ENCODE peak calls at places on chromosomes 13 and 19, in five cellular contexts. M is Peyer's patch, S is heart right ventricle, B is upper lobe of right lung, P is OCI-LY7. E is an unnamed sample. For H3K36me3, the result is how much of the 10 kb centered on the place peaks cover.

GRCh38 chr13:106083620-106084350 is 451.7 kb downstream of the EFNB2 start:
- DNase-seq in B (no peak), M (peak), S (peak), P (no peak), E (no peak)

GRCh38 chr13:96982672-96983071 is 11.6 kb downstream of the OXGR1 start:
- DNase-seq in M (no peak), P (no peak), B (no peak), S (peak), E (no peak)

GRCh38 chr13:32627793-32628192 is 41.5 kb downstream of the PDS5B start:
- DNase-seq in S (no peak), B (no peak), P (no peak), M (no peak), E (no peak)

GRCh38 chr19:48750771-48751504 is 1.5 kb downstream of the FUT1 start:
- DNase-seq in B (no peak), M (no peak), S (no peak), P (no peak), E (no peak)

GRCh38 chr19:39363909-39364457 is 21.8 kb downstream of the SAMD4B start:
- DNase-seq in P (no peak), M (no peak), S (peak), B (peak), E (no peak)

GRCh38 chr13:40519637-40520036 is 146.8 kb downstream of the FOXO1 start:
- DNase-seq in S (no peak), P (no peak), M (no peak), B (no peak), E (no peak)

GRCh38 chr19:814108-815078 is 7.4 kb downstream of the PLPPR3 start:
- DNase-seq in S (peak), P (no peak), B (peak), M (no peak), E (no peak)

GRCh38 chr13:28173793-28174192 is 35.4 kb downstream of the PAN3 start:
- DNase-seq in P (no peak), S (no peak), B (no peak), M (no peak), E (no peak)

GRCh38 chr19:1252818-1253513 is 4.6 kb downstream of the MIDN start:
- DNase-seq in P (peak), M (peak), S (peak), B (peak), E (peak)

GRCh38 chr19:38024991-38025716 is 118.1 kb downstream of the SIPA1L3 start:
- DNase-seq in P (no peak), S (no peak), M (no peak), B (no peak), E (no peak)

GRCh38 chr19:57708641-57709354 is at the start of gene ZNF154:
- DNase-seq in P (no peak), M (peak), B (peak), S (peak), E (no peak)

GRCh38 chr13:26457212-26457611 is 100.3 kb upstream of the WASF3 start:
- DNase-seq in B (no peak), S (no peak), M (no peak), P (no peak), E (no peak)

GRCh38 chr13:30864352-30865130 is 41.5 kb upstream of the MEDAG start:
- DNase-seq in M (no peak), B (no peak), P (no peak), S (no peak), E (peak)

GRCh38 chr13:90867336-90867683 is 480.2 kb upstream of the MIR17HG start:
- DNase-seq in S (peak), B (peak), M (peak), P (peak), E (peak)

GRCh38 chr19:55635334-55635717 is 5.5 kb upstream of the ZNF580 start:
- DNase-seq in B (peak), S (no peak), M (no peak), P (no peak), E (no peak)

GRCh38 chr13:79936368-79937136 is 404.4 kb downstream of the SPRY2 start:
- DNase-seq in P (no peak), M (no peak), S (peak), B (no peak), E (peak)

GRCh38 chr19:46746281-46746965 is at the start of gene STRN4:
- DNase-seq in S (no peak), P (peak), M (peak), B (peak), E (no peak)

GRCh38 chr13:31982540-31982939 is 49.0 kb upstream of the FRY start:
- DNase-seq in P (no peak), B (peak), S (peak), M (peak), E (peak)

GRCh38 chr13:60645552-60646138 is 248.6 kb downstream of the TDRD3 start:
- DNase-seq in B (no peak), S (no peak), M (no peak), P (no peak), E (no peak)

GRCh38 chr19:3358919-3359849 is 7.2 kb upstream of the NFIC start:
- DNase-seq in B (peak), S (peak), P (peak), M (peak), E (peak)

GRCh38 chr19:53867225-53868090 is at the start of gene MYADM:
- DNase-seq in P (peak), S (peak), M (peak), B (peak), E (peak)
- H3K4me3 ChIP-seq in P (peak), S (peak), M (peak), B (peak), E (peak)

DNA sequence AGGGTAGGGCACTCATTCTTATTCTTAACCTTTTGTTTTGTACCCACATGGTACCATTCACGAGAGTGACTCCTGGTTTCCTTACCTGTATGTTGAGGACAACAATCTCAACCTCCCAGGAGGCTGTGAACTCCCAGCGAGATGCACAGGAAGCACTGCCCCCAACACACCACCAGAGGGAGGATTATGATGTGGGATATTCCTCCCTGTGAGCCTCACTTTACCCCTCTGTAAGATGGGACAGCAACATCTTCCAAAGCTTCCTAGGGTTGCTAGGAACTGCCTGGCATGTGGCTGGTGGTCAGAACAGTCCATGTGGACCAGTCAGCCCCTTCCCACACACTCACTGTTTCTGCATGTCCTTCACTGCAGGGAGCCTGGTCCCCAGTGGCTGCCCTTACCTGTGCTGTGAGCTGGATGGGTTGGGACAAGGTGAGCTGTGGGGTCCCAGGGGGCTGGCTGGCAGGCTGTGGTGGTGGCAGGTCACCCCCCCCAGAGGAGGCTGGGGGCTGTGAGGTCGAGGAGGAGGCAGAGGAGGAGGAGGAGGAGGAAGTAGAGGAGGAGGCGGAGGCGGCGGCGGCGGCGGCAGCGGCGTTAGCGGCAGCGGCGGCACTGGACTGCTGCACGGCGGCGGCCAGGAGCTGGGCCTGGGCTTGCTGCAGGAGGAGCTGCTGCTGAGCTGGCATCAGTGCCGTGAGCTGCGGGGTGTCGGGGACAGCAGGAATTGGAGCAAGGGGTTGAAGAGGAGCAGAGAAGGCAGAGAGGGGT is 15.8 kb downstream of the POU2F2 start:
- DNase-seq in S (no peak), P (no peak), B (no peak), M (no peak), E (no peak)
- TF ChIP-seq CTCF in S (no peak), P (peak), B (no peak), M (no peak), E (no peak)

DNA sequence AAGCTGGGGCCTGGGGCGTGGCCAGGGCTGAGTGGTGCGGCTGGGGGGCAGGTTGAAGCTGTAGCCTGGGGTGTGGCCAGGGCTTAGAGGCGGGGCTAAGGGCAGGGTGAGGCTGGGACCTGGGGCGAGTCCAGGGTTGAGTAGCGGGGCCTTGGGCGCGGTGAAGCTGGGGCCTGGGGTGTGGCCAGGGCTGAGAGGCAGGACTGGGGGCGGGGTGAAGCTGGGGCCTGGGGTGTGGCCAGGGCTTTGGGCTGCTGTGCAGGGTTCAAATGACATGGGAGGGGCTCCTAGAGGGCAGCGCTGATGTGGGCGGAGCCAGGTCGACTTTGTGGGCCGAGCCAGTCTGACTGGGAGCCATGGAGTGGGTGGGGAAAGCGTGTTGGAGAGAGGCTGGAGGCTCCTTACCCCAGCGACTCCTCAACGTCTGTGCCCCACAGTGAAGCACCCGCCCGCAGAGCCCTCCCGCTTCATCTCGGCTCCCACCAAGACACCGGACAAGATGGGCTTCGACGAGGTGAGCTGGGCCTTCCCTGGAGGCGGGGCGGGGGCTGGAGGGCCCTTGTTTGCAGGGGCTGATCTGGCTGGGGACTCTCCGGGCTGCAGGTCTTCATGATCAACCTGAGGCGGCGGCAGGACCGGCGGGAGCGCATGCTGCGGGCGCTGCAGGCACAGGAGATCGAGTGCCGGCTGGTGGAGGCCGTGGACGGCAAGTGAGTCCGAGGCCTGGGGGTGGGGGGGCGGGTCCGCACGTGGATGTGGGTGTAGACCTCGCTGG is 21.5 kb downstream of the COLGALT1 start:
- DNase-seq in M (peak), P (no peak), B (peak), S (no peak), E (no peak)
- H3K36me3 ChIP-seq in M (under half), P (half or more), B (half or more), S (half or more), E (under half)

DNA sequence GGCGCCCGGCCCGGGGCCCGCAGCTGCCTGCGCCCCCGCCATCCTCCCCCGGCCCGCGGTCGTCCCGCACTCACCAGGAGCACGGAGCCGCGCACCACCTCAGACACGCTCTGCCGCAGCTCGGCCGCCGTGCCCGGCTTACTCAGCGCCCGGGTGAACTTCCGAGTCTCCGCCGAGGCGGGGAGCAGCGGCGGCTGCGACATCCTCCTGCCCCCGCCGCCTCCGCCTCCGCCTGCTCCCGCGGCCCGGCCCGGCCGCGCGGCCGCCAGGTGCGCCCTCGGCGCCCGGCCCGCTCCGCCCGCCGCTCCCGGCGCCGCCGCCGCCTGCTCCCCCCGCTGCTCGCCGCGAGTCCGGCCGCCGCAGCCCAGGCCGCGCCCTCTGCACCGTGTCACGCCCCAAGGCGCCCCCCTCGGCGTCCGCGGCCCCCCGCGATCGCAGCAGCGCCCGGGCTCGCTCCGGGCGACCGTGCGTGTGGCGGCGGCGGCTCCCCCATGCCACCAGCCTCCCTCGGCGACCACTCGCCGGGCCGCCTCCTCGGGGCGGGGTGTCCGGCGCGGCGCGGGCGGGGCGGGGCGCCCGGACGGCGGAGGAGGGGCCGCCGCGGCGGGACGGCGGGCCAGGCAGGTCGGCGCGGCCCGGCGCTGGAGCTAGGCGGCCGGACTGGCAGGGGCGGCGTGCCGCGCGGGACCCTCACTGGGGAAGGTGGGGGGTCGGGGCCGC is 108.4 kb upstream of the DOCK9 start:
- DNase-seq in P (peak), S (peak), B (peak), M (peak), E (no peak)
- H3K4me3 ChIP-seq in P (peak), S (peak), B (peak), M (peak), E (peak)

GRCh38 chr13:66689037-66689619 is 541.0 kb downstream of the PCDH9 start:
- DNase-seq in B (no peak), S (no peak), P (peak), M (no peak), E (no peak)
- TF ChIP-seq CTCF in B (no peak), S (no peak), P (peak), M (no peak), E (no peak)

GRCh38 chr19:16575282-16575681 is 3.1 kb upstream of the SLC35E1 start:
- DNase-seq in S (no peak), P (no peak), B (no peak), M (no peak), E (no peak)

GRCh38 chr19:16575861-16576689 is 3.9 kb upstream of the SLC35E1 start:
- DNase-seq in M (no peak), S (no peak), P (no peak), B (no peak), E (no peak)

GRCh38 chr19:16579381-16579780 is 7.2 kb upstream of the SLC35E1 start:
- DNase-seq in B (no peak), P (no peak), M (no peak), S (no peak), E (no peak)

GRCh38 chr19:16576690-16577530 is 4.7 kb upstream of the SLC35E1 start:
- DNase-seq in M (no peak), B (no peak), S (no peak), P (no peak), E (no peak)

GRCh38 chr19:16577531-16578052 is 5.4 kb upstream of the SLC35E1 start:
- DNase-seq in B (no peak), P (no peak), M (no peak), S (no peak), E (no peak)
- H3K36me3 ChIP-seq in B (under half), P (half or more), M (under half), S (half or more), E (under half)

DNA sequence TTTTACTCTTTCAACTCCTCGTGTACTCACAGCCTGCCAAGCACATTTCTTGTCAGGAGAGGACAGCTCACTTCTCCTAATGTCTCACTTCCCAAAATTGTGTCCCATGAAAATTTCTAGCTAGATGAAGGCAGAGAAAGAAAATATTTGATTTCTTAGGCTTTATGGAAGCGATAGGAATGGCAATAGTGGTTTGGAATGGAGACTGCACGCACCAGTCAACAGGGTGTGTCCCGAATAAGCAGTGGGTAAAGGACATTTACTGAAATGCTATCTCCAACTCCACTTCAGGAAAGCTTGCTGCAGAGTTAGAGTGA is 321 bp upstream of the ZNF222 start:
- DNase-seq in P (no peak), M (no peak), S (no peak), B (no peak), E (no peak)
- H3K4me3 ChIP-seq in P (no peak), M (peak), S (peak), B (peak), E (peak)

GRCh38 chr13:70960841-70961443 is 852.7 kb upstream of the KLHL1 start:
- DNase-seq in M (no peak), S (no peak), P (peak), B (no peak), E (no peak)
- TF ChIP-seq CTCF in M (peak), S (peak), P (peak), B (peak), E (peak)

GRCh38 chr19:11304936-11305335 is 9.0 kb downstream of the TSPAN16 start:
- DNase-seq in M (no peak), B (no peak), P (no peak), S (no peak), E (no peak)
- H3K36me3 ChIP-seq in M (under half), B (under half), P (under half), S (under half), E (under half)

DNA sequence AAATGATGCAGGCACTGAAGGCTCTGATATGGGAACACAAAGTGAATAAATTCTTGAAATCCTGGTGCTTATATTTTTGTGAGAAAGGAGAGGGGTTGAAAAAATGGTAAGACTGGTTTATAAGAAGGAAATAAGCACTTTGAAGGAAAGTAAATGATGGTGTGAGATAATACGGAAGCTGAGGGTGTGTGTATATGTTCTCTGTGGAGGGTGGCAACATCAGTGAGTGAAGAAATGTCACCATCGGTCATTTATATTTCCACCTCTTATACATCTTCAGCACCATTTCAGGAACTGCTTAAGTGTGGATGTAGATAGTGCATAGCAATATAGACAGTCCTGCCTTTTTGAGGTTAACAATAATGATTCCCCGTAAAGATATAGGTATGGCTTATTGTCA is 17.5 kb downstream of the ZNF136 start:
- DNase-seq in P (no peak), B (no peak), S (no peak), M (no peak), E (no peak)
- H3K4me3 ChIP-seq in P (no peak), B (no peak), S (no peak), M (no peak), E (no peak)